ENCODE peak calls at places on chromosomes 11 and 22, in six cellular contexts. Z is stimulated activated CD4-positive, alpha-beta T cell treated with anti-CD3 and anti-CD28 coated beads, Interleukin-4, amount 100 ng/mL, for 48 hours; T is Calu3; J is activated CD4-positive, CD25-positive, alpha-beta regulatory T cell; M is fibroblast of lung; H is H9. R is an unnamed sample.

GRCh38 chr11:28756977-28757376 is 648.8 kb downstream of the METTL15 start:
- DNase-seq in Z (no peak), T (no peak), J (no peak), M (peak; percentile 59), H (no peak), R (peak; percentile 40)

GRCh38 chr22:32985899-32986772 is 72.0 kb downstream of the SYN3 start:
- DNase-seq in Z (peak; percentile 29), T (peak; percentile 79), J (peak; percentile 17), M (peak; percentile 82), H (peak; percentile 85), R (peak; percentile 48)

GRCh38 chr11:111416231-111416960 is 37.3 kb upstream of the POU2AF1 start:
- DNase-seq in Z (no peak), T (no peak), J (no peak), M (no peak), H (no peak), R (no peak)

GRCh38 chr22:24390576-24390975 is 36.8 kb upstream of the ADORA2A start:
- DNase-seq in Z (no peak), T (no peak), J (no peak), M (no peak), H (no peak), R (no peak)

GRCh38 chr11:34439521-34440258 is 956 bp downstream of the CAT start:
- DNase-seq in Z (no peak), T (no peak), J (no peak), M (no peak), H (no peak), R (no peak)

GRCh38 chr22:34334893-34335292 is 414.6 kb upstream of the LARGE1 start:
- DNase-seq in Z (no peak), T (no peak), J (no peak), M (no peak), H (no peak), R (no peak)

GRCh38 chr11:116879789-116880402 is 42.5 kb upstream of the APOA1 start:
- DNase-seq in Z (no peak), T (peak; percentile 23), J (no peak), M (peak; percentile 90), H (no peak), R (peak; percentile 50)

GRCh38 chr22:49208768-49209252 is 618.9 kb downstream of the BRD1 start:
- DNase-seq in Z (no peak), T (no peak), J (no peak), M (no peak), H (peak; percentile 46), R (no peak)

GRCh38 chr11:944711-945470 is 19.2 kb downstream of the AP2A2 start:
- DNase-seq in Z (no peak), T (no peak), J (no peak), M (peak; percentile 62), H (peak; percentile 89), R (no peak)

GRCh38 chr11:2867142-2867541 is 18.4 kb downstream of the CDKN1C start:
- DNase-seq in Z (no peak), T (no peak), J (no peak), M (no peak), H (no peak), R (no peak)

GRCh38 chr22:25403752-25404471 is 160.6 kb upstream of the GRK3 start:
- DNase-seq in Z (no peak), T (no peak), J (no peak), M (peak; percentile 59), H (no peak), R (no peak)

R was measured in NCI-H460.